ENCODE peak calls at places on chromosomes 4 and X, in eight cellular contexts. One of them, this sample, is unnamed.

GRCh38 chr4:170599894-170600293 is 510.1 kb upstream of the AADAT start:
- DNase-seq in CD8-positive, alpha-beta memory T cell: no peak
- DNase-seq in activated CD8-positive, alpha-beta memory T cell treated with anti-CD3 and anti-CD28 coated beads for 48 hours: no peak
- DNase-seq in adrenal gland: no peak
- DNase-seq in chondrocyte: no peak
- DNase-seq in NCI-H1092 treated with DMSO at 0.1 percent for 48 hours: no peak
- DNase-seq in activated T-cell treated with anti-CD3 and anti-CD28 coated beads, Interleukin-2, amount 50 U/mL, for 72 hours: no peak
- DNase-seq in stimulated activated CD8-positive, alpha-beta memory T cell treated with anti-CD3 and anti-CD28 coated beads, Interleukin-15, amount 100 ng/mL, for 24 hours: no peak
- DNase-seq in this sample: no peak

GRCh38 chr4:184845367-184846011 is 19.7 kb upstream of the ACSL1 start:
- DNase-seq in CD8-positive, alpha-beta memory T cell: no peak
- DNase-seq in activated CD8-positive, alpha-beta memory T cell treated with anti-CD3 and anti-CD28 coated beads for 48 hours: no peak
- DNase-seq in adrenal gland: no peak
- DNase-seq in chondrocyte: no peak
- DNase-seq in NCI-H1092 treated with DMSO at 0.1 percent for 48 hours: no peak
- DNase-seq in activated T-cell treated with anti-CD3 and anti-CD28 coated beads, Interleukin-2, amount 50 U/mL, for 72 hours: no peak
- DNase-seq in stimulated activated CD8-positive, alpha-beta memory T cell treated with anti-CD3 and anti-CD28 coated beads, Interleukin-15, amount 100 ng/mL, for 24 hours: no peak
- DNase-seq in this sample: no peak

GRCh38 chr4:73308286-73308685 is 49.7 kb upstream of the ANKRD17 start:
- DNase-seq in CD8-positive, alpha-beta memory T cell: no peak
- DNase-seq in activated CD8-positive, alpha-beta memory T cell treated with anti-CD3 and anti-CD28 coated beads for 48 hours: no peak
- DNase-seq in adrenal gland: no peak
- DNase-seq in chondrocyte: no peak
- DNase-seq in NCI-H1092 treated with DMSO at 0.1 percent for 48 hours: peak; percentile 57
- DNase-seq in activated T-cell treated with anti-CD3 and anti-CD28 coated beads, Interleukin-2, amount 50 U/mL, for 72 hours: no peak
- DNase-seq in stimulated activated CD8-positive, alpha-beta memory T cell treated with anti-CD3 and anti-CD28 coated beads, Interleukin-15, amount 100 ng/mL, for 24 hours: no peak
- DNase-seq in this sample: no peak

GRCh38 chr4:54232151-54232688 is 3.1 kb downstream of the PDGFRA start:
- DNase-seq in CD8-positive, alpha-beta memory T cell: no peak
- DNase-seq in activated CD8-positive, alpha-beta memory T cell treated with anti-CD3 and anti-CD28 coated beads for 48 hours: no peak
- DNase-seq in adrenal gland: no peak
- DNase-seq in chondrocyte: no peak
- DNase-seq in NCI-H1092 treated with DMSO at 0.1 percent for 48 hours: no peak
- DNase-seq in activated T-cell treated with anti-CD3 and anti-CD28 coated beads, Interleukin-2, amount 50 U/mL, for 72 hours: no peak
- DNase-seq in stimulated activated CD8-positive, alpha-beta memory T cell treated with anti-CD3 and anti-CD28 coated beads, Interleukin-15, amount 100 ng/mL, for 24 hours: no peak
- DNase-seq in this sample: no peak

GRCh38 chr4:130238121-130238520 is 1142.2 kb downstream of the C4orf33 start:
- DNase-seq in CD8-positive, alpha-beta memory T cell: no peak
- DNase-seq in activated CD8-positive, alpha-beta memory T cell treated with anti-CD3 and anti-CD28 coated beads for 48 hours: no peak
- DNase-seq in adrenal gland: no peak
- DNase-seq in chondrocyte: no peak
- DNase-seq in NCI-H1092 treated with DMSO at 0.1 percent for 48 hours: no peak
- DNase-seq in activated T-cell treated with anti-CD3 and anti-CD28 coated beads, Interleukin-2, amount 50 U/mL, for 72 hours: no peak
- DNase-seq in stimulated activated CD8-positive, alpha-beta memory T cell treated with anti-CD3 and anti-CD28 coated beads, Interleukin-15, amount 100 ng/mL, for 24 hours: no peak
- DNase-seq in this sample: no peak

GRCh38 chrX:13938053-13938765 is 91.5 kb downstream of the GEMIN8 start:
- DNase-seq in CD8-positive, alpha-beta memory T cell: no peak
- DNase-seq in activated CD8-positive, alpha-beta memory T cell treated with anti-CD3 and anti-CD28 coated beads for 48 hours: no peak
- DNase-seq in adrenal gland: no peak
- DNase-seq in chondrocyte: no peak
- DNase-seq in NCI-H1092 treated with DMSO at 0.1 percent for 48 hours: peak; percentile 18
- DNase-seq in activated T-cell treated with anti-CD3 and anti-CD28 coated beads, Interleukin-2, amount 50 U/mL, for 72 hours: peak; percentile 1
- DNase-seq in stimulated activated CD8-positive, alpha-beta memory T cell treated with anti-CD3 and anti-CD28 coated beads, Interleukin-15, amount 100 ng/mL, for 24 hours: no peak
- DNase-seq in this sample: no peak

GRCh38 chr4:27684501-27685077 is 823.9 kb downstream of the STIM2 start:
- DNase-seq in CD8-positive, alpha-beta memory T cell: no peak
- DNase-seq in activated CD8-positive, alpha-beta memory T cell treated with anti-CD3 and anti-CD28 coated beads for 48 hours: no peak
- DNase-seq in adrenal gland: peak; percentile 81
- DNase-seq in chondrocyte: no peak
- DNase-seq in NCI-H1092 treated with DMSO at 0.1 percent for 48 hours: peak; percentile 49
- DNase-seq in activated T-cell treated with anti-CD3 and anti-CD28 coated beads, Interleukin-2, amount 50 U/mL, for 72 hours: peak; percentile 19
- DNase-seq in stimulated activated CD8-positive, alpha-beta memory T cell treated with anti-CD3 and anti-CD28 coated beads, Interleukin-15, amount 100 ng/mL, for 24 hours: no peak
- DNase-seq in this sample: no peak

GRCh38 chrX:30735839-30736238 is 82.6 kb downstream of the GK start:
- DNase-seq in CD8-positive, alpha-beta memory T cell: peak; percentile 46
- DNase-seq in activated CD8-positive, alpha-beta memory T cell treated with anti-CD3 and anti-CD28 coated beads for 48 hours: peak; percentile 8
- DNase-seq in adrenal gland: peak; percentile 81
- DNase-seq in chondrocyte: no peak
- DNase-seq in NCI-H1092 treated with DMSO at 0.1 percent for 48 hours: peak; percentile 49
- DNase-seq in activated T-cell treated with anti-CD3 and anti-CD28 coated beads, Interleukin-2, amount 50 U/mL, for 72 hours: peak; percentile 72
- DNase-seq in stimulated activated CD8-positive, alpha-beta memory T cell treated with anti-CD3 and anti-CD28 coated beads, Interleukin-15, amount 100 ng/mL, for 24 hours: peak; percentile 39
- DNase-seq in this sample: peak; percentile 52

GRCh38 chr4:6848717-6849305 is 60.8 kb upstream of the TBC1D14 start:
- DNase-seq in CD8-positive, alpha-beta memory T cell: no peak
- DNase-seq in activated CD8-positive, alpha-beta memory T cell treated with anti-CD3 and anti-CD28 coated beads for 48 hours: no peak
- DNase-seq in adrenal gland: no peak
- DNase-seq in chondrocyte: no peak
- DNase-seq in NCI-H1092 treated with DMSO at 0.1 percent for 48 hours: no peak
- DNase-seq in activated T-cell treated with anti-CD3 and anti-CD28 coated beads, Interleukin-2, amount 50 U/mL, for 72 hours: no peak
- DNase-seq in stimulated activated CD8-positive, alpha-beta memory T cell treated with anti-CD3 and anti-CD28 coated beads, Interleukin-15, amount 100 ng/mL, for 24 hours: no peak
- DNase-seq in this sample: no peak

GRCh38 chr4:163681208-163681821 is 186.8 kb downstream of the TMA16 start:
- DNase-seq in CD8-positive, alpha-beta memory T cell: peak; percentile 62
- DNase-seq in activated CD8-positive, alpha-beta memory T cell treated with anti-CD3 and anti-CD28 coated beads for 48 hours: no peak
- DNase-seq in adrenal gland: no peak
- DNase-seq in chondrocyte: no peak
- DNase-seq in NCI-H1092 treated with DMSO at 0.1 percent for 48 hours: peak; percentile 20
- DNase-seq in activated T-cell treated with anti-CD3 and anti-CD28 coated beads, Interleukin-2, amount 50 U/mL, for 72 hours: peak; percentile 60
- DNase-seq in stimulated activated CD8-positive, alpha-beta memory T cell treated with anti-CD3 and anti-CD28 coated beads, Interleukin-15, amount 100 ng/mL, for 24 hours: no peak
- DNase-seq in this sample: peak; percentile 37

GRCh38 chrX:88604433-88605221 is 142.4 kb upstream of the CPXCR1 start:
- DNase-seq in CD8-positive, alpha-beta memory T cell: no peak
- DNase-seq in activated CD8-positive, alpha-beta memory T cell treated with anti-CD3 and anti-CD28 coated beads for 48 hours: no peak
- DNase-seq in adrenal gland: no peak
- DNase-seq in chondrocyte: no peak
- DNase-seq in NCI-H1092 treated with DMSO at 0.1 percent for 48 hours: no peak
- DNase-seq in activated T-cell treated with anti-CD3 and anti-CD28 coated beads, Interleukin-2, amount 50 U/mL, for 72 hours: no peak
- DNase-seq in stimulated activated CD8-positive, alpha-beta memory T cell treated with anti-CD3 and anti-CD28 coated beads, Interleukin-15, amount 100 ng/mL, for 24 hours: no peak
- DNase-seq in this sample: no peak

GRCh38 chrX:44344194-44344593 is 722 bp upstream of the EFHC2 start:
- DNase-seq in CD8-positive, alpha-beta memory T cell: peak; percentile 65
- DNase-seq in activated CD8-positive, alpha-beta memory T cell treated with anti-CD3 and anti-CD28 coated beads for 48 hours: no peak
- DNase-seq in adrenal gland: no peak
- DNase-seq in chondrocyte: no peak
- DNase-seq in NCI-H1092 treated with DMSO at 0.1 percent for 48 hours: no peak
- DNase-seq in activated T-cell treated with anti-CD3 and anti-CD28 coated beads, Interleukin-2, amount 50 U/mL, for 72 hours: peak; percentile 55
- DNase-seq in stimulated activated CD8-positive, alpha-beta memory T cell treated with anti-CD3 and anti-CD28 coated beads, Interleukin-15, amount 100 ng/mL, for 24 hours: peak; percentile 4
- DNase-seq in this sample: peak; percentile 69

This sample was measured in CD8-positive, alpha-beta T cell.